ENCODE peak calls at places on chromosomes 4 and X, in five cellular contexts. M is tibial nerve; G is CD4-positive, alpha-beta T cell; Q is kidney epithelial cell; E is GM12865. K is an unnamed sample.

GRCh38 chrX:109797311-109797975 is 64.4 kb upstream of the ACSL4 start:
- DNase-seq in M (no peak), G (no peak), Q (no peak), E (no peak), K (no peak)

GRCh38 chr4:90951037-90951436 is 823.8 kb downstream of the CCSER1 start:
- DNase-seq in Q (peak; percentile 93), E (no peak), M (no peak), G (no peak), K (no peak)

GRCh38 chr4:82431026-82431745 is 796 bp downstream of the ENOPH1 start:
- DNase-seq in G (peak; percentile 46), Q (no peak), E (peak; percentile 48), M (no peak), K (no peak)

GRCh38 chr4:77881460-77882295 is 19.0 kb downstream of the MRPL1 start:
- DNase-seq in G (no peak), E (no peak), M (no peak), Q (no peak), K (no peak)

GRCh38 chrX:149881081-149881711 is at the start of gene MAGEA8:
- DNase-seq in G (no peak), M (no peak), E (peak; percentile 9), Q (no peak), K (no peak)

GRCh38 chr4:139454646-139455045 is 725 bp downstream of the RAB33B start:
- DNase-seq in G (no peak), M (no peak), E (no peak), Q (no peak), K (no peak)

GRCh38 chrX:106581856-106582255 is 29.9 kb upstream of the RADX start:
- DNase-seq in G (no peak), E (no peak), M (no peak), Q (no peak), K (no peak)

GRCh38 chrX:53086464-53086863 is 4.3 kb downstream of the TSPYL2 start:
- DNase-seq in E (no peak), M (peak; percentile 65), G (no peak), Q (no peak), K (no peak)

GRCh38 chr4:163681208-163681821 is 186.8 kb downstream of the TMA16 start:
- DNase-seq in E (peak; percentile 70), Q (no peak), M (no peak), G (no peak), K (peak; percentile 44)

GRCh38 chr4:73676881-73677323 is 56.7 kb upstream of the RASSF6 start:
- DNase-seq in Q (peak; percentile 96), G (no peak), M (no peak), E (no peak), K (no peak)

GRCh38 chr4:177554966-177555574 is 112.8 kb upstream of the AGA start:
- DNase-seq in G (no peak), Q (no peak), E (peak; percentile 24), M (no peak), K (no peak)

GRCh38 chr4:101163936-101164335 is 183.4 kb downstream of the PPP3CA start:
- DNase-seq in M (no peak), E (no peak), Q (no peak), G (no peak), K (no peak)

GRCh38 chr4:47668256-47668655 is 169.6 kb downstream of the CORIN start:
- DNase-seq in M (no peak), E (no peak), G (no peak), Q (no peak), K (no peak)

GRCh38 chrX:11438767-11439166 is 145.6 kb downstream of the AMELX start:
- DNase-seq in G (no peak), Q (no peak), E (no peak), M (no peak), K (no peak)

GRCh38 chr4:93867416-93868001 is 39.0 kb downstream of the ATOH1 start:
- DNase-seq in G (no peak), M (no peak), Q (no peak), E (no peak), K (no peak)

GRCh38 chr4:93870876-93871458 is 42.4 kb downstream of the ATOH1 start:
- DNase-seq in G (no peak), Q (no peak), E (no peak), M (no peak), K (no peak)

DNA sequence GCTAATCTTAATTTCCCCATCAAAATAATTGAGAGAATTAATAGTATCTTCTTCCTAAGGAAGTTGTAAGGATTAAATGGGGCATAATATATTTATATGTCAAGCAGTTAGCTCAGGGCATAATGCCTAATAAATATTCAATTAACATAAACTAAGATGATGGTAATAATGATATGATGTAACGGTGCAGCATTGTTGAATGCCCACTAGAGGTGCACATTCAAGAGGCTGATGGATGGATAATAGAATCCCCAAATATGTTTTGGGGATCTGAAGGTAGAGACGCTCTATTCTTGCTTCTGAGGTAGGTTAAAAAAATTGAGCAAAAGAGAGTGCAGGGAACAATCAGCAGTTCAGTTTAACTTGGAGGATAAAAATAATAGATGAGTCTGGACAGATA is 37.1 kb downstream of the ATOH1 start:
- DNase-seq in E (no peak), Q (no peak), M (no peak), G (no peak), K (no peak)
- TF ChIP-seq CTCF in E (peak; percentile 12), Q (peak; percentile 17), M (no peak), G (no peak), K (no peak)

GRCh38 chrX:153440556-153441135 is 5.2 kb downstream of the TREX2 start:
- DNase-seq in E (no peak), M (no peak), Q (no peak), G (no peak), K (no peak)

GRCh38 chrX:153439977-153440376 is 5.9 kb downstream of the TREX2 start:
- DNase-seq in E (no peak), Q (no peak), G (no peak), M (no peak), K (no peak)

GRCh38 chrX:153435845-153436244 is 10.0 kb downstream of the TREX2 start:
- DNase-seq in G (no peak), Q (no peak), E (no peak), M (no peak), K (no peak)

GRCh38 chrX:153441296-153441695 is 4.6 kb downstream of the TREX2 start:
- DNase-seq in M (no peak), E (no peak), G (no peak), Q (no peak), K (no peak)

DNA sequence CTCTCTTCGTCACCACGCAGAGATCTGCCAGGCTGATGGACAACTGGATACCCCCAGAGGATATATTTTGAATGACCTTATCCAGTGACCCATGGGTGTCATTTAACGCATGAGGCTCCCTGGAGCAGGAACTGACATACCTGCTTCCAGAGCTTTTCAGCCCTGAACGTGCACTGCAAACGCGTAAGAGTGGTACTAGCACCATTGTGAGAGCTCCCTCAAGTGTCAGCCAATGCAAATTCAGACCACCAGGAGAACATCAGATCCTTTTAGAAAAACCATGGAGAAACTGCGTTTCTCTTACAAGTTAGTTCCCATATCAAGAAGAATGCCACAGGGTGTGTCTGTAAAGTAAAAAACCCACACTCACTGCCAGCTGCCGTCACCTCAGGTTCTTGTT is 7.3 kb downstream of the TREX2 start:
- DNase-seq in E (peak; percentile 17), Q (no peak), M (no peak), G (no peak), K (no peak)
- TF ChIP-seq CTCF in E (peak; percentile 5), Q (peak; percentile 47), M (no peak), G (no peak), K (no peak)

GRCh38 chr4:113908829-113909228 is 70.6 kb downstream of the ARSJ start:
- DNase-seq in M (no peak), E (peak; percentile 18), Q (no peak), G (no peak), K (no peak)
- TF ChIP-seq CTCF in M (no peak), E (peak; percentile 11), Q (no peak), G (peak; percentile 65), K (peak; percentile 56)

GRCh38 chrX:151153086-151153485 is 23.3 kb upstream of the GPR50 start:
- DNase-seq in G (no peak), E (no peak), M (no peak), Q (no peak), K (no peak)
- TF ChIP-seq CTCF in G (no peak), E (no peak), M (no peak), Q (peak; percentile 27), K (no peak)

GRCh38 chr4:95105112-95105511 is 347.4 kb downstream of the BMPR1B start:
- DNase-seq in G (no peak), M (no peak), Q (no peak), E (no peak), K (no peak)

GRCh38 chr4:95106408-95106928 is 348.7 kb downstream of the BMPR1B start:
- DNase-seq in G (no peak), E (no peak), Q (no peak), M (no peak), K (no peak)

GRCh38 chr4:95107004-95107403 is 349.2 kb downstream of the BMPR1B start:
- DNase-seq in M (no peak), G (no peak), E (no peak), Q (no peak), K (no peak)

GRCh38 chr4:95105983-95106382 is 348.2 kb downstream of the BMPR1B start:
- DNase-seq in Q (no peak), M (no peak), G (no peak), E (no peak), K (no peak)

GRCh38 chr4:95102391-95102790 is 344.6 kb downstream of the BMPR1B start:
- DNase-seq in G (no peak), M (no peak), Q (no peak), E (no peak), K (no peak)
- TF ChIP-seq CTCF in G (no peak), M (no peak), Q (no peak), E (no peak), K (no peak)

GRCh38 chrX:21975827-21976226 is 35.3 kb downstream of the SMS start:
- DNase-seq in M (no peak), E (no peak), Q (no peak), G (no peak), K (no peak)
- TF ChIP-seq CTCF in M (no peak), E (no peak), Q (no peak), G (no peak), K (no peak)

DNA sequence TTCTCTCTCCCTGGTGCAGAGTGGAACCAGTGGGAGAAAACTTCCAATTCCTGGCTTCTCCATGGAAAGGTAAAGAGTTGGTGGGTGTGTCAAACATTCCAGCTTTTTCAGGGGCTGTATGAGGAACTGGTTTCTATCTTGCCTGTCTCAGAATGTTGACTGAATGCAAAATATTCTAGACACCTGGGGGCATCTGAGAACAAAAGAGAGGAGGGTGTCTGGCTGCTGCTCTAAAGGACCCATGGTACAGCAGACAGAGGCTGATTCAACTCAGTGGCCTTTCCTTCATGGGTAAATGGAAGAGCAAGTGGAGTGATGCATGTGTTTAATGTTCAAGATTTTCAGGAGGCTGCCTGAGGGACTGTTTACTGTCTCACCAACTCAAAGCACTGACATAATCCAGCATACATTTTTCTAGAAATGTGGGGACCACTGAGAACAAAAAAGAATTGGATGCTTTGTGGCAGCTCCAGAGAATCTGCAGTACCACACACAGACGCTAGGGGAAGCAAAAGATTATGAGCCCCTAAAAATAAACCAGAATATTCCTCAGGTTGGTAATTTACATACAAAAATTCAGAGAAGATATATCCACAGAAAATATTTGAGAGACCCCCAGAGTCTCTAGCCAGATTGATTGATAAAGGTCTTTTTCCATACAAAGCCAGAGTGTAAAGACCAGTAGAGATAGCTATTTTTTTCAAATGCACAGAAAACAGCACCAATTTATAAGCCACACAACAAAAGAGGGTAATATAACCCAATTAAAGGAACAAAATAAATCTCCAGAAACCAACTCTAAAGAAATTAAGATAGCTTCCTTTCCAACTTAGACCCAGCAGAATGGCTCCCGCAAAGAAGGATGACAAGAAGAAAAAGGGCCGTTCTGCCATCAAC is 48.0 kb upstream of the STARD8 start:
- DNase-seq in E (no peak), Q (no peak), G (no peak), M (no peak), K (no peak)
- TF ChIP-seq CTCF in E (peak; percentile 41), Q (peak; percentile 57), G (no peak), M (no peak), K (peak; percentile 74)